ENCODE peak calls at places on chromosome 16, in five cellular contexts. T is tibial nerve, C is fibroblast of lung, I is ovary, G is adrenal gland. L is an unnamed sample.

GRCh38 chr16:15829460-15829859 is 27.4 kb downstream of the MYH11 start:
- DNase-seq in T (peak; percentile 18), C (peak; percentile 89), I (peak; percentile 60), G (peak; percentile 63), L (no peak)

GRCh38 chr16:54240180-54241125 is 46.1 kb downstream of the IRX3 start:
- DNase-seq in T (no peak), C (no peak), I (no peak), G (no peak), L (no peak)

GRCh38 chr16:57720142-57720575 is 15.4 kb upstream of the KATNB1 start:
- DNase-seq in T (no peak), C (peak; percentile 59), I (no peak), G (peak; percentile 65), L (peak; percentile 72)

GRCh38 chr16:2148714-2149629 is 547 bp downstream of the RAB26 start:
- DNase-seq in T (no peak), C (no peak), I (peak; percentile 53), G (no peak), L (no peak)

GRCh38 chr16:7390974-7391373 is 58.3 kb downstream of the RBFOX1 start:
- DNase-seq in T (no peak), C (no peak), I (no peak), G (no peak), L (no peak)

GRCh38 chr16:86393907-86394626 is 116.3 kb upstream of the FOXF1 start:
- DNase-seq in T (no peak), C (no peak), I (no peak), G (no peak), L (no peak)

GRCh38 chr16:85462405-85463227 is 150.5 kb upstream of the GSE1 start:
- DNase-seq in T (no peak), C (no peak), I (peak; percentile 67), G (peak; percentile 55), L (peak; percentile 65)

GRCh38 chr16:79980650-79981521 is 380.3 kb upstream of the MAF start:
- DNase-seq in T (no peak), C (no peak), I (no peak), G (peak; percentile 20), L (no peak)

GRCh38 chr16:66871840-66872239 is 8.5 kb upstream of the PDP2 start:
- DNase-seq in T (no peak), C (no peak), I (no peak), G (no peak), L (no peak)

DNA sequence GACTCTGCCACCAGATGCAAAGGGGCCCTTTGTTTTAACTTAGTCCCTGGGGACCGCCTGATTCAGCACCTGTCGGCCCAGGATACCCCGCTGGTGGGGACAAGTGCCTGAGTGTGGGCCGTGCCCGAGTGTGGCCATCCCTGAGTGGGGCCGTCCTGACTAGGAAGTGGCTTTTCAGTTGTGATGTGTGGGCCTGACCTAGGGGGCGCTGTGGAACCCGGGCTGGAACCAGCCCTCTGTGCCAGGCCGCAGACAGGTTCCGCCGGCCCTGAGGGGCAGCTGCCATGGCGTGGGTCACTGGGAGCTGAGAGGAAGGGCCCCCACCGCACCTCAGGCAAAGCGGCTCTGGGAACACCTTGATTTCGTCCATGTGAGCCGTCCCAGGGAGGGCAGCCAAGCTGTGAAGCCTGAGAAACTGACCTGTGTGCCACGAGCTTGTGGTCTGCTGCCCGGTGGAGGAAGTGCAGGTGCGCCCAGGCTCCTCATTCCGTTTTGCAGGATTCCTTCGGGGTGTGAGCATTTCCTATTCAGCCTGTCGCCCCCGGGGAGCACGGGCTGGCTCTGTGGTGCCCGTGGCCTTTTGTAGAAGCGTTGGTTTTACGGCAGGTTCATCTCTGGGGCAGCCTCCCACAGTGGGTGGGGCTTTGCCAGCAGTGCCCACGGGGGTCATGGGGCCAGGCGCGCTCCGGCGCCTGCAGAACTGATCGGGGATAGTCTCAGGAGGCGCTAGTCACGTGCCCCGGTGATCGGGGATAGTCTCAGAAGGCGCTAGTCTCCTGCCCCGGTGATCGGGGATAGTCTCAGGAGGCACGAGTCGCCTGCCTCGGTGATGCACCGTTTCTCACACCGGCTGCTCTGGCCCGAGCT is 5.3 kb downstream of the RPL13 start:
- DNase-seq in T (no peak), C (peak; percentile 50), I (peak; percentile 59), G (peak; percentile 58), L (peak; percentile 70)
- H3K4me1 ChIP-seq in T (peaks cover 56% of the 10 kb centered on the region), C (peaks cover 23% of the 10 kb centered on the region), I (peaks cover 11% of the 10 kb centered on the region), G (peaks cover 24% of the 10 kb centered on the region), L (peaks cover 16% of the 10 kb centered on the region)

DNA sequence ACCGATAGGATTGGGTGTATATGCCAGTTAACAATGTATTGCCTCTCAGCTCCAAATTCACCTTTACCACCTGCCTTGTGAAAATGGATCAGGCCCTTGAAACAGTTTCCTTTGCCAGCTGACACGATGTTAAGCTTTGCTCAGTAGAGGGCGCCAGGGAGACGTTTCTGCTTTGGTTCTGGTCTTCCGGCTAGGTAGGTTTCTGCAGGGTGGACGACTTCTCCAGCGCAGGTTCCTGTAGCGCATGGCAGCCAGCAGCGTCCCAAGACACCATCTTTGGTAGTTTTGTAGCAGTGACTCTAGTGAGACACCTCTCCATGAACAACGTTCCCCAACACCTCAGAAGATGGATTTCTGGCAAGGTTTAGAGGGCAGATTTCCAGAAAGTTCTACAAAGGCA is 24.0 kb downstream of the SYCE1L start:
- DNase-seq in T (no peak), C (no peak), I (no peak), G (no peak), L (peak; percentile 45)
- TF ChIP-seq CTCF in T (no peak), C (peak; percentile 42), I (no peak), G (no peak), L (peak; percentile 59)

DNA sequence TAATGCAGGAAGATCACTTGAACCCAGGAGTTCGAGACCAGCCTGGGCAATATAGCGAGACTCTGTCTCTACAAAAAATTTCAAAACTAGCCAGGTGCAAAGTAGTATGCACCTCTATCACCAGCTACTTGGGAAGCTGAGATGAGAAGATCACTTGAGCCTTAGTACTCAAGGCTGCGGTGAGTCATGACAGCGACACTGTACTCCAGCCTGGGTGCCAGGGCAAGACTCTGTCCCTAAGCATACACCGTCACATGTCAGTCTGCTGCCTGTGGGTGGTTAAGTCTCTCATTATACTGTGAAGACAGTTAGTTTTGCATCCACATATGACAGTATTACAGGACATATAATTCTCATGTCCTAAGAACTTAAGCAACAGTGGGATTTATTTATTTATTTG is 21.8 kb downstream of the NMRAL1 start:
- DNase-seq in T (no peak), C (no peak), I (no peak), G (peak; percentile 79), L (no peak)
- H3K4me1 ChIP-seq in T (no peaks in the 10 kb centered on the region), C (no peaks in the 10 kb centered on the region), I (no peaks in the 10 kb centered on the region), G (peaks cover 5% of the 10 kb centered on the region), L (no peaks in the 10 kb centered on the region)

GRCh38 chr16:8588703-8589292 is 1.5 kb downstream of the TMEM114 start:
- DNase-seq in T (no peak), C (no peak), I (no peak), G (no peak), L (no peak)

GRCh38 chr16:8590811-8591210 is 500 bp upstream of the TMEM114 start:
- DNase-seq in T (no peak), C (no peak), I (no peak), G (no peak), L (no peak)

GRCh38 chr16:8591451-8591850 is 1.1 kb upstream of the TMEM114 start:
- DNase-seq in T (no peak), C (no peak), I (no peak), G (no peak), L (no peak)

GRCh38 chr16:8590161-8590688 is at the start of gene TMEM114:
- DNase-seq in T (no peak), C (no peak), I (no peak), G (no peak), L (no peak)

GRCh38 chr16:8589293-8590160 is 784 bp downstream of the TMEM114 start:
- DNase-seq in T (no peak), C (no peak), I (no peak), G (no peak), L (no peak)
- TF ChIP-seq CTCF in T (no peak), C (no peak), I (no peak), G (no peak), L (no peak)

GRCh38 chr16:68781784-68782183 is 44.7 kb downstream of the CDH1 start:
- DNase-seq in T (no peak), C (no peak), I (no peak), G (no peak), L (no peak)

GRCh38 chr16:68774982-68775381 is 37.9 kb downstream of the CDH1 start:
- DNase-seq in T (no peak), C (no peak), I (no peak), G (no peak), L (no peak)

GRCh38 chr16:68779891-68780290 is 42.8 kb downstream of the CDH1 start:
- DNase-seq in T (no peak), C (no peak), I (no peak), G (no peak), L (no peak)

GRCh38 chr16:68776821-68777485 is 39.9 kb downstream of the CDH1 start:
- DNase-seq in T (no peak), C (no peak), I (no peak), G (no peak), L (no peak)

DNA sequence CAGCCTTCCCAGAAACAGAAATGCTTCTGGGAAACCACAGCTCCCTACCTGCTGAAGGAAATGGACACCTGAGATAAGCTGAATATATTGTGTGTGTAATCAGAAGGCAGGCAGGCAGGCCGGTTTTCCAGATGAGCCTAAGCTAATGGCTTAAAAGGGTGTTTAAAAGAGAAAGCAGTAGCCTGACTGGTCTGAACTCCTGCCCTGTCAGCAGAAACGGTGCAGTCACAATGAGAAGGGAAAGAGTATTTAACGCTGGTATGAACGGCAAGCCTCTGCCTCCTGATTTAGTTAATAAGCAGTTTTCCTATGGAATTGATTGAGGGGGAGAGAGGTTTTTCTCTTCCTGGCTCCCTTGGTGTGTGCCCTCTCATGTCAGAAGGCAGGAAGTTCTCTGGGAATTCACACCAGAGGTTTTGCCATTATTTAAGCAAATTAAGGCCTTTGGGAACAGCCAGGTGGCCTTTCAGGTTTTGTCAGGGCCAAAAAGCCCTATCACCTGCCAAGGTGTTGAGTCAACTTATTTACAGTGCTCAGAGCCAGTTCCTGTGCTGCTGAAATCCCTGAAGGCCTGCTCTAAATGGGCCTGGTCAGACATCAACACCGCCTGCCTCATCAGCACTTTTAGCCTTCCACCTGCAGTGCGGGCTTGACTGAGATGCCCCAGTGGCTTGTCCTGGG is 41.6 kb downstream of the CDH1 start:
- DNase-seq in T (no peak), C (no peak), I (no peak), G (no peak), L (no peak)
- H3K4me1 ChIP-seq in T (peaks cover 6% of the 10 kb centered on the region), C (no peaks in the 10 kb centered on the region), I (no peaks in the 10 kb centered on the region), G (no peaks in the 10 kb centered on the region), L (no peaks in the 10 kb centered on the region)

GRCh38 chr16:9820481-9821246 is 361.6 kb downstream of the GRIN2A start:
- DNase-seq in T (no peak), C (no peak), I (no peak), G (no peak), L (no peak)
- TF ChIP-seq CTCF in T (no peak), C (no peak), I (no peak), G (no peak), L (no peak)

GRCh38 chr16:28589930-28590329 is 6.9 kb downstream of the SULT1A2 start:
- DNase-seq in T (no peak), C (no peak), I (no peak), G (no peak), L (no peak)

GRCh38 chr16:28589069-28589468 is 7.8 kb downstream of the SULT1A2 start:
- DNase-seq in T (no peak), C (no peak), I (no peak), G (no peak), L (no peak)

GRCh38 chr16:28585674-28586073 is 11.2 kb downstream of the SULT1A2 start:
- DNase-seq in T (no peak), C (no peak), I (no peak), G (no peak), L (no peak)

GRCh38 chr16:28590384-28591340 is 6.2 kb downstream of the SULT1A2 start:
- DNase-seq in T (no peak), C (no peak), I (no peak), G (no peak), L (no peak)

GRCh38 chr16:28587386-28587785 is 9.5 kb downstream of the SULT1A2 start:
- DNase-seq in T (no peak), C (no peak), I (no peak), G (no peak), L (no peak)
- H3K4me1 ChIP-seq in T (no peaks in the 10 kb centered on the region), C (no peaks in the 10 kb centered on the region), I (no peaks in the 10 kb centered on the region), G (no peaks in the 10 kb centered on the region), L (no peaks in the 10 kb centered on the region)

L was measured in BE2C.